ENCODE peak calls at places on chromosomes 2 and 18, in seven cellular contexts. One of them, this sample, is unnamed.
A peak's percentile ranks its signal among the peaks of the same experiment; 100 is the strongest.

GRCh38 chr18:36176739-36177138 is 10.6 kb upstream of the MOCOS start:
- DNase-seq in NT2/D1: no peak
- DNase-seq in A549: no peak
- DNase-seq in kidney epithelial cell: no peak
- DNase-seq in CD8-positive, alpha-beta T cell: no peak
- DNase-seq in tibial artery: no peak
- DNase-seq in upper lobe of right lung: no peak
- DNase-seq in this sample: no peak

GRCh38 chr18:46756559-46757201 is at the start of gene ST8SIA5:
- DNase-seq in NT2/D1: no peak
- DNase-seq in A549: no peak
- DNase-seq in kidney epithelial cell: no peak
- DNase-seq in CD8-positive, alpha-beta T cell: no peak
- DNase-seq in tibial artery: no peak
- DNase-seq in upper lobe of right lung: no peak
- DNase-seq in this sample: no peak

GRCh38 chr2:112260295-112260625 is 5.4 kb upstream of the ZC3H8 start:
- DNase-seq in NT2/D1: no peak
- DNase-seq in A549: no peak
- DNase-seq in kidney epithelial cell: no peak
- DNase-seq in CD8-positive, alpha-beta T cell: no peak
- DNase-seq in tibial artery: no peak
- DNase-seq in upper lobe of right lung: no peak
- DNase-seq in this sample: no peak

GRCh38 chr2:48175254-48175653 is 269.0 kb upstream of the FBXO11 start:
- DNase-seq in NT2/D1: no peak
- DNase-seq in A549: no peak
- DNase-seq in kidney epithelial cell: no peak
- DNase-seq in CD8-positive, alpha-beta T cell: no peak
- DNase-seq in tibial artery: no peak
- DNase-seq in upper lobe of right lung: no peak
- DNase-seq in this sample: no peak

GRCh38 chr2:175468699-175469098 is 287.2 kb upstream of the ATP5MC3 start:
- DNase-seq in NT2/D1: no peak
- DNase-seq in A549: no peak
- DNase-seq in kidney epithelial cell: no peak
- DNase-seq in CD8-positive, alpha-beta T cell: no peak
- DNase-seq in tibial artery: no peak
- DNase-seq in upper lobe of right lung: no peak
- DNase-seq in this sample: no peak

GRCh38 chr2:236744316-236745105 is 174.9 kb downstream of the ACKR3 start:
- DNase-seq in NT2/D1: no peak
- DNase-seq in A549: no peak
- DNase-seq in kidney epithelial cell: peak; percentile 69
- DNase-seq in CD8-positive, alpha-beta T cell: no peak
- DNase-seq in tibial artery: no peak
- DNase-seq in upper lobe of right lung: no peak
- DNase-seq in this sample: no peak

GRCh38 chr2:140929866-140930265 is 1201.0 kb downstream of the LRP1B start:
- DNase-seq in NT2/D1: no peak
- DNase-seq in A549: no peak
- DNase-seq in kidney epithelial cell: no peak
- DNase-seq in CD8-positive, alpha-beta T cell: no peak
- DNase-seq in tibial artery: no peak
- DNase-seq in upper lobe of right lung: no peak
- DNase-seq in this sample: no peak

GRCh38 chr2:14722919-14723559 is 90.5 kb downstream of the LRATD1 start:
- DNase-seq in NT2/D1: no peak
- DNase-seq in A549: no peak
- DNase-seq in kidney epithelial cell: no peak
- DNase-seq in CD8-positive, alpha-beta T cell: no peak
- DNase-seq in tibial artery: no peak
- DNase-seq in upper lobe of right lung: no peak
- DNase-seq in this sample: no peak

GRCh38 chr2:180520816-180521595 is 459.4 kb upstream of the UBE2E3 start:
- DNase-seq in NT2/D1: no peak
- DNase-seq in A549: peak; percentile 28
- DNase-seq in kidney epithelial cell: no peak
- DNase-seq in CD8-positive, alpha-beta T cell: no peak
- DNase-seq in tibial artery: no peak
- DNase-seq in upper lobe of right lung: no peak
- DNase-seq in this sample: no peak

GRCh38 chr18:70411307-70411706 is 122.5 kb downstream of the SOCS6 start:
- DNase-seq in NT2/D1: no peak
- DNase-seq in A549: no peak
- DNase-seq in kidney epithelial cell: no peak
- DNase-seq in CD8-positive, alpha-beta T cell: no peak
- DNase-seq in tibial artery: no peak
- DNase-seq in upper lobe of right lung: no peak
- DNase-seq in this sample: no peak

GRCh38 chr2:84494070-84494469 is 22.2 kb upstream of the DNAH6 start:
- DNase-seq in NT2/D1: no peak
- DNase-seq in A549: no peak
- DNase-seq in kidney epithelial cell: no peak
- DNase-seq in CD8-positive, alpha-beta T cell: no peak
- DNase-seq in tibial artery: no peak
- DNase-seq in upper lobe of right lung: no peak
- DNase-seq in this sample: no peak

GRCh38 chr2:78778756-78779510 is 246.6 kb upstream of the REG3G start:
- DNase-seq in NT2/D1: no peak
- DNase-seq in A549: no peak
- DNase-seq in kidney epithelial cell: no peak
- DNase-seq in CD8-positive, alpha-beta T cell: no peak
- DNase-seq in tibial artery: no peak
- DNase-seq in upper lobe of right lung: no peak
- DNase-seq in this sample: no peak

GRCh38 chr2:70656421-70657010 is 102.9 kb upstream of the TGFA start:
- DNase-seq in NT2/D1: no peak
- DNase-seq in A549: no peak
- DNase-seq in kidney epithelial cell: no peak
- DNase-seq in CD8-positive, alpha-beta T cell: peak; percentile 71
- DNase-seq in tibial artery: no peak
- DNase-seq in upper lobe of right lung: no peak
- DNase-seq in this sample: no peak

GRCh38 chr2:111640480-111640879 is 243.5 kb downstream of the ANAPC1 start:
- DNase-seq in NT2/D1: no peak
- DNase-seq in A549: no peak
- DNase-seq in kidney epithelial cell: no peak
- DNase-seq in CD8-positive, alpha-beta T cell: no peak
- DNase-seq in tibial artery: no peak
- DNase-seq in upper lobe of right lung: no peak
- DNase-seq in this sample: no peak

DNA sequence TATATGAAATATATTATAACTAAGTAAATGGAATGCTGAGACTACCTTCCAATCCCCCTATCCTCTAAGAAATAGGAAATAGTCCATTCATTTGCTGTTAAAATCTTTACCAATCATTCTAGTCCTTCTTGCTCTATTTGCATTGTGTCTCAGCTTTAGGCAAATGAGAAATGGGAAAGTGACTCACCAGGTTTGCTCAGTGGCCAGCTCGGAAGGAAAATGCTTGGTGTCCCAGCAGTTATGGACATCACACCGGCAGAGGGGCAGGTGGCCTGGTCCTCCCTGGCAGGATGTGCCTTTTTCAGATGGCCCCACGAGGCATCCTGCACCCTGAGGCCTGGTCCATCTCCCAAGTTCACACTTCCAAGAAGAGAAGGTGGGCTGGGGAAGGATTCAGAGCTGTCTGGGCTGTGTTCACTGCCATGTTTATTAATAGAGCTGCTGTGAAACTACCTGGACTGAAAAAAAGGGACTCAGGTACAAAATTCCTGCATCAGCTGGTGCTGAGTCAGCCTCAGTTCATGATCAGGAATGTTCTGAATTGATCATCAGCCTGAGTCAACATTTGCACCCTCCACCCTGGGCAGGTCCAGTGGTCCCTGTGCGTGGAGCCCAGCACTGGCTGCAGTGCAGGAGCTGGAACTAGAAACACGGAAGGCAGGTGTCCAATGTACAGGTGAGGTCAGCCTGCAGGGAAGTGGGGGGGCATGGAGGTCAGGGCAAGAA is 60.1 kb upstream of the ARL4C start:
- DNase-seq in NT2/D1: no peak
- DNase-seq in A549: peak; percentile 43
- DNase-seq in kidney epithelial cell: peak; percentile 35
- DNase-seq in CD8-positive, alpha-beta T cell: no peak
- DNase-seq in tibial artery: no peak
- DNase-seq in upper lobe of right lung: no peak
- DNase-seq in this sample: no peak
- H3K4me3 ChIP-seq in NT2/D1: no peak overlapping the region
- H3K4me3 ChIP-seq in A549: no peak overlapping the region
- H3K4me3 ChIP-seq in kidney epithelial cell: no peak overlapping the region
- H3K4me3 ChIP-seq in CD8-positive, alpha-beta T cell: no peak overlapping the region
- H3K4me3 ChIP-seq in tibial artery: no peak overlapping the region
- H3K4me3 ChIP-seq in upper lobe of right lung: no peak overlapping the region
- H3K4me3 ChIP-seq in this sample: no peak overlapping the region

GRCh38 chr2:121686218-121686617 is 37.0 kb upstream of the CLASP1 start:
- DNase-seq in NT2/D1: no peak
- DNase-seq in A549: no peak
- DNase-seq in kidney epithelial cell: no peak
- DNase-seq in CD8-positive, alpha-beta T cell: no peak
- DNase-seq in tibial artery: no peak
- DNase-seq in upper lobe of right lung: no peak
- DNase-seq in this sample: no peak

DNA sequence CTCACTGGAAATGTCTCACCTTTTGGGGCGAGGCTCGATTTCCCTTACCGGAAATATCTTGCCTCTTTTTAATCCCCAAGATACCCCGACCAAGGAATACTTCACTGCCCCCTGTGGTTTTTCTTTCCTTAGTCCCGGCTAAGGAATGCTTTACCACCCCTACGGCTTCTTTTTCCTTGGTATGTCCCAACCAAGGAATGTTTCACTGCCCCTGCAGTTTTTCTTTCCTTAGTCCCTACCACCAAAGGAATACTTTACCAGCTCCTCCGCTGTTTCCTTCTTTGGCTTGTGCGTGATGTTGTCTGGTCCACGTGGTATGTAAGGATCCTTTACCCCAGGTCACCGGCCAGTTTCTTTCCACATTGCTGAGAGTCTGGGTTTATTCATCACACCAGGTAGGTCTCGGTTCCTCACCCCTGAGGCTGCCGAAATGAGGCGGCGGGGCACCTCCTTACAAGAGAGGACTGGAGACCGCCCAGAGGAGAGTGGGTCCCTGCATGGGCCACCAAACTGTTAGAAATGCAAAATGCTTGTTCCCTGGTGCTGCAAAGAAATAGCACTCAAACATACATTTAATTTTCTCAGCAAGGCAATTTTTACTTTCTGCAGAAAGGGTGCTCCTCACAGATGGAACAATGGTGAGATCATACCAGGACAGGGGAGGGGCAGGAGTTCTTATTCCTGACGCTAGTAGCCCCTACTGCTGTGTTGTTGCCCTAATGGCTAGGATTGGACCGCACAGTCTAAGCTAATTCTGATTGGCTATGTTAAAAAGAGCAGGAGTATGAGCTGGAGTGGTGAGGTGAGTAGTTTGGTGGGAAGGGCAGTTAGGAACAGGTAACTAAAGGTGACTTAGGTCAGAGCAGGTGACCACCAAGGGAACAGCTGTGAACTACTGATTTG is 33.4 kb upstream of the CLASP1 start:
- DNase-seq in NT2/D1: no peak
- DNase-seq in A549: no peak
- DNase-seq in kidney epithelial cell: no peak
- DNase-seq in CD8-positive, alpha-beta T cell: no peak
- DNase-seq in tibial artery: no peak
- DNase-seq in upper lobe of right lung: no peak
- DNase-seq in this sample: no peak
- H3K4me3 ChIP-seq in NT2/D1: no peak overlapping the region
- H3K4me3 ChIP-seq in A549: no peak overlapping the region
- H3K4me3 ChIP-seq in kidney epithelial cell: no peak overlapping the region
- H3K4me3 ChIP-seq in CD8-positive, alpha-beta T cell: no peak overlapping the region
- H3K4me3 ChIP-seq in tibial artery: no peak overlapping the region
- H3K4me3 ChIP-seq in upper lobe of right lung: no peak overlapping the region
- H3K4me3 ChIP-seq in this sample: no peak overlapping the region

GRCh38 chr18:79397288-79397829 is 1.6 kb downstream of the NFATC1 start:
- DNase-seq in NT2/D1: no peak
- DNase-seq in A549: no peak
- DNase-seq in kidney epithelial cell: no peak
- DNase-seq in CD8-positive, alpha-beta T cell: no peak
- DNase-seq in tibial artery: peak; percentile 62
- DNase-seq in upper lobe of right lung: peak; percentile 40
- DNase-seq in this sample: no peak
- H3K4me3 ChIP-seq in NT2/D1: no peak overlapping the region
- H3K4me3 ChIP-seq in A549: no peak overlapping the region
- H3K4me3 ChIP-seq in kidney epithelial cell: no peak overlapping the region
- H3K4me3 ChIP-seq in CD8-positive, alpha-beta T cell: no peak overlapping the region
- H3K4me3 ChIP-seq in tibial artery: peak overlapping the region; percentile 69
- H3K4me3 ChIP-seq in upper lobe of right lung: no peak overlapping the region
- H3K4me3 ChIP-seq in this sample: no peak overlapping the region

GRCh38 chr18:22465859-22466602 is 48.3 kb upstream of the CTAGE1 start:
- DNase-seq in NT2/D1: no peak
- DNase-seq in A549: peak; percentile 69
- DNase-seq in kidney epithelial cell: peak; percentile 96
- DNase-seq in CD8-positive, alpha-beta T cell: peak; percentile 29
- DNase-seq in tibial artery: peak; percentile 85
- DNase-seq in upper lobe of right lung: no peak
- DNase-seq in this sample: peak; percentile 22

GRCh38 chr18:22469061-22469689 is 51.5 kb upstream of the CTAGE1 start:
- DNase-seq in NT2/D1: no peak
- DNase-seq in A549: no peak
- DNase-seq in kidney epithelial cell: no peak
- DNase-seq in CD8-positive, alpha-beta T cell: no peak
- DNase-seq in tibial artery: no peak
- DNase-seq in upper lobe of right lung: no peak
- DNase-seq in this sample: no peak

GRCh38 chr18:22467760-22468553 is 50.2 kb upstream of the CTAGE1 start:
- DNase-seq in NT2/D1: no peak
- DNase-seq in A549: peak; percentile 48
- DNase-seq in kidney epithelial cell: peak; percentile 85
- DNase-seq in CD8-positive, alpha-beta T cell: no peak
- DNase-seq in tibial artery: peak; percentile 82
- DNase-seq in upper lobe of right lung: no peak
- DNase-seq in this sample: no peak

GRCh38 chr18:22468554-22468891 is 50.8 kb upstream of the CTAGE1 start:
- DNase-seq in NT2/D1: no peak
- DNase-seq in A549: no peak
- DNase-seq in kidney epithelial cell: no peak
- DNase-seq in CD8-positive, alpha-beta T cell: no peak
- DNase-seq in tibial artery: no peak
- DNase-seq in upper lobe of right lung: no peak
- DNase-seq in this sample: no peak

DNA sequence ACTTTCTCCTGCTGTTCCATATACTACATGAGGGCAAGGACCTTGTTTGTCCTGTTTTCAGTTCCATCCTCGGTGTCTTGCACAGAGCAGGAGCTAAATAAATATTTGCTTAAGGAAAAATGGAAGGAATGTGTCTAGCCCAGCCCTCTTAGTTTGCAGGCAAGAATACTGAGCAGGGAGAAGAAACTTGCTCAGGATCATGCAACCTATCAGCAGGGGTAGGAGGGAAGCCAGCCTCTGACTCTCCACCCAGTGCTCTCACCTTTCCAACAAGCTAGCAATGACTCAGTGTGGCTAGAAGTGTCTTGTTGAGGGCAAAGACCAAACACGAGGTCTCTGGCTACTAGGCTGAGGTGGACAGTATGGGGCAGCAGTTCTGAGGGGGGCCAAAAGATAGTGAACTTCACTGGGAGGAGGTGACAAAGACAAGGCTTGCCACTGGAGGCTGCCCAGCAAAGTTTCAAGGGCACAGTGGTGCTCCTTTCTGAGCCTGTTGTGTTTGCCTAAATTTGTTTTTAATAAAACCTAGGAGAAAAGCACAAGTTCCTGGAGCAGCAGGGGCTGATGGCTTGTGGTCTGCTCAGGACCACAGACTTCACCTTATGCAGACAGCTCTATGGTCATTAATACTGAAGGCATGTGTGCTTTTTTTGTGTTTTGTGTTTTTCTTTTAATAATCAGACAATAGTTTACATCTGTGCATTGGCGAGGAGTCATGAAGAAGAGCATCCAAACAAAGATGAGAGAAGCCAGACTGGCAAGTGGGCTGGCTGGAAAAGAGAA is 49.1 kb upstream of the CTAGE1 start:
- DNase-seq in NT2/D1: no peak
- DNase-seq in A549: peak; percentile 24
- DNase-seq in kidney epithelial cell: peak; percentile 69
- DNase-seq in CD8-positive, alpha-beta T cell: no peak
- DNase-seq in tibial artery: peak; percentile 78
- DNase-seq in upper lobe of right lung: no peak
- DNase-seq in this sample: no peak
- H3K4me3 ChIP-seq in NT2/D1: no peak overlapping the region
- H3K4me3 ChIP-seq in A549: peak overlapping the region; percentile 32
- H3K4me3 ChIP-seq in kidney epithelial cell: no peak overlapping the region
- H3K4me3 ChIP-seq in CD8-positive, alpha-beta T cell: no peak overlapping the region
- H3K4me3 ChIP-seq in tibial artery: peak overlapping the region; percentile 5
- H3K4me3 ChIP-seq in upper lobe of right lung: no peak overlapping the region
- H3K4me3 ChIP-seq in this sample: no peak overlapping the region